ENCODE peak calls at places on chromosomes 11 and 22, in nine cellular contexts. T is activated CD4-positive, alpha-beta T cell treated with anti-CD3 and anti-CD28 coated beads, Interleukin-2, amount 10 ng/mL, durations not matched to agents 7 days and 5 days; O is HL-60; S is NCI-H774; C is HS-5; J is stimulated activated CD8-positive, alpha-beta memory T cell treated with anti-CD3 and anti-CD28 coated beads, Interleukin-2, amount 100 ng/mL, for 48 hours; L is right lobe of liver; M is GDM1; G is GM04503. D is an unnamed sample.

GRCh38 chr11:65448418-65449196 is 26.0 kb downstream of the NEAT1 start:
- DNase-seq in J (no peak), O (no peak), L (peak), M (no peak), T (no peak), S (no peak), C (peak), G (peak), D (no peak)

GRCh38 chr11:73139476-73140198 is 2.5 kb downstream of the FCHSD2 start:
- DNase-seq in O (no peak), M (no peak), S (no peak), C (no peak), G (no peak), J (no peak), L (no peak), T (no peak), D (no peak)

GRCh38 chr22:23404689-23405365 is 175.3 kb downstream of the IGLL1 start:
- DNase-seq in L (no peak), T (peak), C (no peak), S (no peak), J (no peak), G (no peak), O (no peak), M (no peak), D (no peak)

GRCh38 chr11:130121430-130121978 is 38.1 kb upstream of the ST14 start:
- DNase-seq in G (peak), L (no peak), O (no peak), T (peak), S (no peak), C (no peak), J (no peak), M (no peak), D (no peak)

GRCh38 chr11:43952401-43953342 is 10.2 kb downstream of the C11orf96 start:
- DNase-seq in L (no peak), T (no peak), M (no peak), O (no peak), J (no peak), C (no peak), S (no peak), G (no peak), D (no peak)

GRCh38 chr11:61110255-61111059 is 8.2 kb downstream of the CD5 start:
- DNase-seq in O (no peak), G (no peak), J (no peak), C (no peak), T (no peak), L (no peak), M (no peak), S (no peak), D (no peak)

GRCh38 chr11:100354736-100355135 is 332.4 kb upstream of the ARHGAP42 start:
- DNase-seq in O (no peak), T (no peak), C (peak), S (no peak), M (no peak), L (no peak), G (no peak), J (no peak), D (no peak)

GRCh38 chr11:68997124-68997994 is 15.7 kb downstream of the MRGPRF start:
- DNase-seq in M (no peak), S (no peak), T (no peak), O (no peak), G (no peak), J (no peak), C (no peak), L (no peak), D (peak)

GRCh38 chr22:39174498-39175120 is 22.1 kb upstream of the CBX7 start:
- DNase-seq in M (peak), J (peak), S (no peak), G (peak), C (peak), T (peak), O (no peak), L (peak), D (peak)

GRCh38 chr11:88979641-88980040 is 86.1 kb downstream of the GRM5 start:
- DNase-seq in M (no peak), O (no peak), G (peak), J (no peak), C (peak), L (no peak), T (no peak), S (no peak), D (no peak)